ENCODE peak calls at places on chromosome 11, in five cellular contexts. W, M, O, P and T are unnamed samples.

GRCh38 chr11:115911656-115912055 is 407.4 kb upstream of the CADM1 start:
- DNase-seq in W (no peak), M (no peak), O (no peak), P (no peak), T (no peak)

GRCh38 chr11:15836801-15837200 is 519.5 kb downstream of the SOX6 start:
- DNase-seq in W (no peak), M (no peak), O (no peak), P (no peak), T (no peak)

GRCh38 chr11:37984991-37985390 is 1387.0 kb upstream of the RAG2 start:
- DNase-seq in W (no peak), M (no peak), O (no peak), P (no peak), T (no peak)

GRCh38 chr11:105670811-105671210 is 60.9 kb downstream of the GRIA4 start:
- DNase-seq in W (no peak), M (no peak), O (no peak), P (no peak), T (no peak)

GRCh38 chr11:133945087-133945974 is 11.4 kb downstream of the IGSF9B start:
- DNase-seq in W (peak), M (no peak), O (no peak), P (no peak), T (peak)

GRCh38 chr11:5367461-5368074 is 16.0 kb upstream of the OR51M1 start:
- DNase-seq in W (no peak), M (no peak), O (no peak), P (no peak), T (no peak)

GRCh38 chr11:111376453-111376871 is 2.6 kb downstream of the POU2AF1 start:
- DNase-seq in W (peak), M (no peak), O (no peak), P (no peak), T (no peak)

GRCh38 chr11:61639816-61640443 is 40.3 kb upstream of the DAGLA start:
- DNase-seq in W (peak), M (no peak), O (no peak), P (no peak), T (no peak)

DNA sequence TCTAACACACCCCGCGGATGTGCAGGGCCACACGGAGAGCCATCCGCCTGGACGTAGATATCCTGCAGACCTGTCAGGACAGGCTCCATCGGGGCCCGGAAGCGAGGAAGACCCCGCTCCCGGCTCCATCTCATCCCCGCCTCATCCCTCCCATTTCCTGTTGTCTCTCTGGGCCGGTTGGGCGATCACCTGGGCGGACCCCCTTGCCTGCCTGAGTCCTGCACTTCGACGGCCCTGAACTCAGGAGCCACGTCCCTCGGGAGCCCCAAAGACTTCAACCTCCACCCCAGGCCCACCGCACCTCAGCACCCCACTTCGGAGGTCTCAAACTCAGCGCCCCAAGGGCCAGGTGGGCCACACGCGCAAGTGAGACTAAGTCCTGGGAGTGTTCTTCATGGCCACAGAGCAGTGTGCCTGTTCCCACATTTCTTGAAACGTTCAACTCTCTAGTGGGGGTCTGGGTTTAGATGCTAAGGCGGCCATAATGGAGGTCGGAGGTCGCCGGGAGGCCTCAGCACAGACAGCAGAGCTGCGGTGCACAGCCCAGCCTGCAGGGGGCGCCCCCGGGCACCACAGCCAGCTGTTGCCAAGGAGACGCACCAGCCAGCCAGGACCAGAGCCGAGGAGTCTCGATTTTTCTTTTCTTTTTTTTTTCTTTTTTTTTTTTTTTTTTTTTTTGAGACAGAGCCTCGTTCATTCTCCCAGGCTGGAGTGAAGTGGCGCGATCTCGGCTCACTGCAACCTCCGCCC is 26.0 kb upstream of the FADD start:
- DNase-seq in W (no peak), M (peak), O (peak), P (no peak), T (peak)
- TF ChIP-seq CTCF in W (peak), M (peak), O (peak), P (no peak), T (peak)

DNA sequence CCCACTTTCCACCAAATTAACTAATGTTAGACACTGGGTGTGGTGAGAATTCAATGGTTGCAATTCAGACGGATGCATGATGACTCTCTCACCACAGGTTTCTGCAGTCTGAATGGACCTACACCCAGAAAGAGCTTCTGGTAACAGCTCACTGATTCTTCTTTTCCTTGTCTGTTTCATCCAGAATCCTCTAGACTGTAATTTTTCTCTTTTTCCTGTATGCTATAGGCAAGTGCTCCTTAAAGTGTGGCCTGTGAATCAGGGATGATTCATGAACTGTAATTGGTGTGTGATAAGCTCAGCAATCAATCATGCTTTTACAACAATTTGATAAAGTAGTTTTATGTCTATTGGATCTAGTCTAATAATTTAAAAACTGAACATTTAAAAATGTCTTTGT is 18.0 kb downstream of the MMP10 start:
- DNase-seq in W (peak), M (no peak), O (no peak), P (no peak), T (no peak)
- TF ChIP-seq CTCF in W (no peak), M (no peak), O (no peak), P (no peak), T (no peak)

DNA sequence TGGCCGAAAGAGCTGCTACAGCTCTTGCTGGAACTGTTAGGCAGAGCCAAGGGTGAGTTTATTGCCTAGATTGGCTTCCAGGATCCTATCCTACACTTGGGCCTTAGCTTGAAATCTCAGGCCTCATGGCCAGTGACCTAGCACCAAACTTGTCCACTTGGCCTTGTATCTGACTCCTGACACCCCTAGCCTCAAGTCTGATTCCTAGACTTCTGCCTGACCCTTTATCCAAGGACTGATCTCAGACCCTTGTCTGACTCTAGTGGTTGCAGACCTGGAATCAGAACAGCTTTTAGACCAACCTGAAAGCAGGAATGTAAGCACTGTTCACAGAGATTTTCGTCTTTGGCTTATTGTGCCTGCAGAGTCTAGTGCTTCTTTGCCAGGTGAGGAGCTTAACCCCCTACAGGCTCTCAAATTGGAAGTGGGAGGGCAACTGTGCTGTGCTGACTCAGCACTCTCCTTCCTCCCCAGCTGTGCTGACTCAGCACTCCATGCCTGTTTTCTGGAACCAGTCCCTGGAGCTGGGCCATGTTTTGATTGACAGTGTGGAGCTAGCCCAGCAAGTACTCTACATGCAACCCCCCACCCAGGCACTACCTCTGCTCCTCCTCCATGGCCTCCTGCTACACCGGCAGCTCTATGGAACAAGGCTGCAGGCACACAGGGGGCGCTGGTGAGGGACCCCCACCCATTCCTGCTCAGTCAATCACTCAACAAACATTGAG is 35.1 kb downstream of the RRP8 start:
- DNase-seq in W (peak), M (peak), O (no peak), P (no peak), T (no peak)
- TF ChIP-seq CTCF in W (no peak), M (peak), O (no peak), P (no peak), T (no peak)

DNA sequence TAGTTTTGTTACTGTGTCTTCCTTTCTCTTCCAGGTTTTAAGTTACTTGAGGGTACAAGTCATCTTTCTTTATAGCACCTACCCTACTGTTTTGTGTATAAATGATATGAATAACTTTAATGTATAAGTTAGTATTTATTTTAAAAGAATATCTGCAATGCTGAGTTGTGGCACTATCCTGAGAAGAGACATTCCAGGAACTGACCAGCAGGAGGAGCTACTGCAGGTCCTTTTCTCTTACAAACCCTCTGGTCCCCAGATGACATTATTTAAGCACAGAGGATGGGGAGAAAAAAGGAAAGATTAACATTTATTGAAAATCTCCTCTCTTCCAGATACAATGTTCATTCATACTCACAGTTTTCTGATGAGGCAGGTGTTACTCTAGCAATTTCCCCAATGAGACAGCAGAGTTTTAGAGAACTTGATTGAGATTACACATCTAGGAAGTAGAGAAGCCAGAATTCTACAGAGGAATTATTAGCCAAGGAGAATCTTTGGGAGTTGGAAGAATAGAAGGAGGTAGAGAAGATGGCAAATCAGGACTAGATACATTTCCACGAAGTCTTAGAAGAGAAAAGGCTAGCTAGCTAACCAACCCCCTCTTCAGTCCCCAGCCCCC is 541.2 kb upstream of the API5 start:
- DNase-seq in W (peak), M (peak), O (peak), P (no peak), T (no peak)
- TF ChIP-seq CTCF in W (peak), M (peak), O (peak), P (peak), T (no peak)